ENCODE peak calls at places on chromosome 1, in seven cellular contexts. One of them, this sample, is unnamed.

GRCh38 chr1:200729863-200730262 is 8.8 kb upstream of the CAMSAP2 start:
- DNase-seq in ovary: no peak
- DNase-seq in A549: no peak
- DNase-seq in HL-60: no peak
- DNase-seq in AG04450: no peak
- DNase-seq in lower leg skin: no peak
- DNase-seq in progenitor cell of endocrine pancreas: no peak
- DNase-seq in this sample: no peak

GRCh38 chr1:164563821-164564251 is 4.9 kb downstream of the PBX1 start:
- DNase-seq in HL-60: no peak
- DNase-seq in progenitor cell of endocrine pancreas: no peak
- DNase-seq in A549: no peak
- DNase-seq in ovary: no peak
- DNase-seq in lower leg skin: no peak
- DNase-seq in AG04450: no peak
- DNase-seq in this sample: no peak

GRCh38 chr1:98702976-98703375 is 41.5 kb downstream of the SNX7 start:
- DNase-seq in A549: no peak
- DNase-seq in HL-60: no peak
- DNase-seq in progenitor cell of endocrine pancreas: no peak
- DNase-seq in AG04450: peak
- DNase-seq in lower leg skin: no peak
- DNase-seq in ovary: no peak
- DNase-seq in this sample: no peak

GRCh38 chr1:116531917-116532316 is 38.9 kb downstream of the CD58 start:
- DNase-seq in HL-60: no peak
- DNase-seq in lower leg skin: no peak
- DNase-seq in progenitor cell of endocrine pancreas: no peak
- DNase-seq in AG04450: no peak
- DNase-seq in ovary: no peak
- DNase-seq in A549: no peak
- DNase-seq in this sample: no peak

GRCh38 chr1:204031098-204031710 is 41.7 kb upstream of the SOX13 start:
- DNase-seq in progenitor cell of endocrine pancreas: no peak
- DNase-seq in A549: no peak
- DNase-seq in AG04450: no peak
- DNase-seq in HL-60: no peak
- DNase-seq in lower leg skin: no peak
- DNase-seq in ovary: no peak
- DNase-seq in this sample: no peak

GRCh38 chr1:216095400-216095799 is 327.8 kb downstream of the USH2A start:
- DNase-seq in lower leg skin: no peak
- DNase-seq in HL-60: no peak
- DNase-seq in ovary: no peak
- DNase-seq in progenitor cell of endocrine pancreas: no peak
- DNase-seq in AG04450: no peak
- DNase-seq in A549: no peak
- DNase-seq in this sample: no peak

GRCh38 chr1:229984310-229984991 is 82.6 kb upstream of the GALNT2 start:
- DNase-seq in progenitor cell of endocrine pancreas: no peak
- DNase-seq in lower leg skin: no peak
- DNase-seq in ovary: no peak
- DNase-seq in HL-60: no peak
- DNase-seq in AG04450: no peak
- DNase-seq in A549: no peak
- DNase-seq in this sample: no peak

GRCh38 chr1:2645143-2645542 is 12.3 kb upstream of the MMEL1 start:
- DNase-seq in progenitor cell of endocrine pancreas: no peak
- DNase-seq in AG04450: no peak
- DNase-seq in lower leg skin: peak
- DNase-seq in A549: no peak
- DNase-seq in ovary: no peak
- DNase-seq in HL-60: no peak
- DNase-seq in this sample: no peak

GRCh38 chr1:210489491-210489890 is 160.8 kb downstream of the HHAT start:
- DNase-seq in HL-60: no peak
- DNase-seq in progenitor cell of endocrine pancreas: no peak
- DNase-seq in AG04450: peak
- DNase-seq in lower leg skin: no peak
- DNase-seq in ovary: no peak
- DNase-seq in A549: no peak
- DNase-seq in this sample: no peak

GRCh38 chr1:180680558-180681144 is 48.8 kb downstream of the XPR1 start:
- DNase-seq in HL-60: no peak
- DNase-seq in ovary: no peak
- DNase-seq in progenitor cell of endocrine pancreas: no peak
- DNase-seq in lower leg skin: no peak
- DNase-seq in A549: peak
- DNase-seq in AG04450: peak
- DNase-seq in this sample: no peak

GRCh38 chr1:2544875-2545638 is 11.1 kb upstream of the TNFRSF14 start:
- DNase-seq in progenitor cell of endocrine pancreas: no peak
- DNase-seq in ovary: no peak
- DNase-seq in AG04450: no peak
- DNase-seq in lower leg skin: no peak
- DNase-seq in HL-60: no peak
- DNase-seq in A549: no peak
- DNase-seq in this sample: no peak

GRCh38 chr1:37486680-37487618 is 12.6 kb downstream of the ZC3H12A start:
- DNase-seq in A549: peak
- DNase-seq in ovary: peak
- DNase-seq in progenitor cell of endocrine pancreas: peak
- DNase-seq in AG04450: no peak
- DNase-seq in lower leg skin: peak
- DNase-seq in HL-60: peak
- DNase-seq in this sample: no peak

GRCh38 chr1:89464008-89464407 is 60.6 kb upstream of the LRRC8B start:
- DNase-seq in ovary: no peak
- DNase-seq in A549: no peak
- DNase-seq in progenitor cell of endocrine pancreas: no peak
- DNase-seq in HL-60: no peak
- DNase-seq in lower leg skin: no peak
- DNase-seq in AG04450: no peak
- DNase-seq in this sample: no peak

GRCh38 chr1:41240806-41241747 is 1.0 kb downstream of the SCMH1 start:
- DNase-seq in progenitor cell of endocrine pancreas: peak
- DNase-seq in HL-60: peak
- DNase-seq in A549: peak
- DNase-seq in AG04450: no peak
- DNase-seq in ovary: peak
- DNase-seq in lower leg skin: peak
- DNase-seq in this sample: peak

GRCh38 chr1:32393136-32393535 is 1.1 kb downstream of the BSDC1 start:
- DNase-seq in AG04450: no peak
- DNase-seq in lower leg skin: no peak
- DNase-seq in HL-60: no peak
- DNase-seq in ovary: no peak
- DNase-seq in A549: no peak
- DNase-seq in progenitor cell of endocrine pancreas: no peak
- DNase-seq in this sample: no peak

GRCh38 chr1:10253755-10254154 is 43.4 kb downstream of the KIF1B start:
- DNase-seq in progenitor cell of endocrine pancreas: no peak
- DNase-seq in A549: peak
- DNase-seq in lower leg skin: no peak
- DNase-seq in AG04450: peak
- DNase-seq in HL-60: no peak
- DNase-seq in ovary: no peak
- DNase-seq in this sample: no peak

GRCh38 chr1:205972491-205973168 is 29.4 kb upstream of the SLC26A9 start:
- DNase-seq in lower leg skin: no peak
- DNase-seq in progenitor cell of endocrine pancreas: no peak
- DNase-seq in ovary: no peak
- DNase-seq in AG04450: no peak
- DNase-seq in A549: peak
- DNase-seq in HL-60: no peak
- DNase-seq in this sample: peak

GRCh38 chr1:35398739-35399138 is 130.2 kb downstream of the ZMYM4 start:
- DNase-seq in ovary: no peak
- DNase-seq in progenitor cell of endocrine pancreas: no peak
- DNase-seq in lower leg skin: no peak
- DNase-seq in HL-60: no peak
- DNase-seq in AG04450: no peak
- DNase-seq in A549: no peak
- DNase-seq in this sample: no peak

GRCh38 chr1:25122747-25123146 is 109.6 kb downstream of the SYF2 start:
- DNase-seq in AG04450: no peak
- DNase-seq in HL-60: no peak
- DNase-seq in lower leg skin: no peak
- DNase-seq in progenitor cell of endocrine pancreas: no peak
- DNase-seq in A549: no peak
- DNase-seq in ovary: no peak
- DNase-seq in this sample: no peak

GRCh38 chr1:25120286-25120685 is 112.0 kb downstream of the SYF2 start:
- DNase-seq in lower leg skin: no peak
- DNase-seq in HL-60: peak
- DNase-seq in A549: no peak
- DNase-seq in ovary: no peak
- DNase-seq in progenitor cell of endocrine pancreas: no peak
- DNase-seq in AG04450: no peak
- DNase-seq in this sample: no peak

GRCh38 chr1:25116832-25117231 is 115.5 kb downstream of the SYF2 start:
- DNase-seq in progenitor cell of endocrine pancreas: no peak
- DNase-seq in A549: no peak
- DNase-seq in HL-60: no peak
- DNase-seq in lower leg skin: no peak
- DNase-seq in AG04450: no peak
- DNase-seq in ovary: no peak
- DNase-seq in this sample: no peak

GRCh38 chr1:25117233-25117823 is 115.0 kb downstream of the SYF2 start:
- DNase-seq in AG04450: no peak
- DNase-seq in lower leg skin: no peak
- DNase-seq in A549: peak
- DNase-seq in ovary: no peak
- DNase-seq in HL-60: no peak
- DNase-seq in progenitor cell of endocrine pancreas: no peak
- DNase-seq in this sample: no peak

GRCh38 chr1:25118554-25118953 is 113.7 kb downstream of the SYF2 start:
- DNase-seq in A549: no peak
- DNase-seq in lower leg skin: no peak
- DNase-seq in HL-60: no peak
- DNase-seq in AG04450: no peak
- DNase-seq in ovary: no peak
- DNase-seq in progenitor cell of endocrine pancreas: no peak
- DNase-seq in this sample: no peak
- TF ChIP-seq CTCF in A549: no peak
- TF ChIP-seq CTCF in lower leg skin: no peak
- TF ChIP-seq CTCF in HL-60: no peak
- TF ChIP-seq CTCF in AG04450: no peak
- TF ChIP-seq CTCF in ovary: no peak
- TF ChIP-seq CTCF in progenitor cell of endocrine pancreas: no peak
- TF ChIP-seq CTCF in this sample: no peak

GRCh38 chr1:65420590-65421340 is at the start of the genes LEPR and LEPROT:
- DNase-seq in progenitor cell of endocrine pancreas: no peak
- DNase-seq in lower leg skin: no peak
- DNase-seq in ovary: no peak
- DNase-seq in AG04450: no peak
- DNase-seq in HL-60: no peak
- DNase-seq in A549: no peak
- DNase-seq in this sample: no peak

GRCh38 chr1:65423884-65424655 is 3.6 kb downstream of the LEPR start:
- DNase-seq in progenitor cell of endocrine pancreas: no peak
- DNase-seq in ovary: no peak
- DNase-seq in A549: peak
- DNase-seq in AG04450: no peak
- DNase-seq in lower leg skin: no peak
- DNase-seq in HL-60: no peak
- DNase-seq in this sample: no peak

GRCh38 chr1:65422241-65423203 is 2.1 kb downstream of the LEPR start:
- DNase-seq in ovary: no peak
- DNase-seq in A549: peak
- DNase-seq in lower leg skin: no peak
- DNase-seq in AG04450: no peak
- DNase-seq in progenitor cell of endocrine pancreas: no peak
- DNase-seq in HL-60: no peak
- DNase-seq in this sample: peak

GRCh38 chr1:65419681-65420589 is 533 bp upstream of the LEPR start:
- DNase-seq in progenitor cell of endocrine pancreas: peak
- DNase-seq in AG04450: peak
- DNase-seq in ovary: peak
- DNase-seq in A549: peak
- DNase-seq in lower leg skin: peak
- DNase-seq in HL-60: peak
- DNase-seq in this sample: peak

GRCh38 chr1:65421341-65422174 is 1.1 kb downstream of the LEPR start:
- DNase-seq in lower leg skin: no peak
- DNase-seq in progenitor cell of endocrine pancreas: no peak
- DNase-seq in AG04450: no peak
- DNase-seq in A549: no peak
- DNase-seq in HL-60: peak
- DNase-seq in ovary: no peak
- DNase-seq in this sample: no peak
- TF ChIP-seq CTCF in lower leg skin: no peak
- TF ChIP-seq CTCF in progenitor cell of endocrine pancreas: no peak
- TF ChIP-seq CTCF in AG04450: no peak
- TF ChIP-seq CTCF in A549: no peak
- TF ChIP-seq CTCF in HL-60: no peak
- TF ChIP-seq CTCF in ovary: no peak
- TF ChIP-seq CTCF in this sample: no peak

GRCh38 chr1:117575586-117576225 is 30.1 kb upstream of the TENT5C start:
- DNase-seq in AG04450: no peak
- DNase-seq in A549: no peak
- DNase-seq in progenitor cell of endocrine pancreas: no peak
- DNase-seq in lower leg skin: peak
- DNase-seq in ovary: no peak
- DNase-seq in HL-60: no peak
- DNase-seq in this sample: no peak

GRCh38 chr1:117571496-117571895 is 34.4 kb upstream of the TENT5C start:
- DNase-seq in lower leg skin: peak
- DNase-seq in A549: no peak
- DNase-seq in ovary: no peak
- DNase-seq in AG04450: no peak
- DNase-seq in progenitor cell of endocrine pancreas: no peak
- DNase-seq in HL-60: no peak
- DNase-seq in this sample: no peak

GRCh38 chr1:117574206-117574835 is 31.5 kb upstream of the TENT5C start:
- DNase-seq in progenitor cell of endocrine pancreas: no peak
- DNase-seq in HL-60: no peak
- DNase-seq in A549: no peak
- DNase-seq in AG04450: no peak
- DNase-seq in lower leg skin: peak
- DNase-seq in ovary: no peak
- DNase-seq in this sample: no peak

GRCh38 chr1:117572546-117572945 is 33.3 kb upstream of the TENT5C start:
- DNase-seq in AG04450: no peak
- DNase-seq in progenitor cell of endocrine pancreas: no peak
- DNase-seq in HL-60: peak
- DNase-seq in ovary: no peak
- DNase-seq in lower leg skin: peak
- DNase-seq in A549: no peak
- DNase-seq in this sample: peak

GRCh38 chr1:117573386-117574040 is 32.3 kb upstream of the TENT5C start:
- DNase-seq in ovary: no peak
- DNase-seq in AG04450: no peak
- DNase-seq in HL-60: no peak
- DNase-seq in progenitor cell of endocrine pancreas: no peak
- DNase-seq in A549: no peak
- DNase-seq in lower leg skin: peak
- DNase-seq in this sample: no peak
- TF ChIP-seq CTCF in ovary: no peak
- TF ChIP-seq CTCF in AG04450: no peak
- TF ChIP-seq CTCF in HL-60: no peak
- TF ChIP-seq CTCF in progenitor cell of endocrine pancreas: no peak
- TF ChIP-seq CTCF in A549: no peak
- TF ChIP-seq CTCF in lower leg skin: no peak
- TF ChIP-seq CTCF in this sample: no peak

GRCh38 chr1:167832693-167833092 is 81.2 kb downstream of the ADCY10 start:
- DNase-seq in HL-60: no peak
- DNase-seq in AG04450: no peak
- DNase-seq in A549: no peak
- DNase-seq in progenitor cell of endocrine pancreas: no peak
- DNase-seq in ovary: no peak
- DNase-seq in lower leg skin: no peak
- DNase-seq in this sample: no peak
- TF ChIP-seq CTCF in HL-60: no peak
- TF ChIP-seq CTCF in AG04450: no peak
- TF ChIP-seq CTCF in A549: no peak
- TF ChIP-seq CTCF in progenitor cell of endocrine pancreas: no peak
- TF ChIP-seq CTCF in ovary: no peak
- TF ChIP-seq CTCF in lower leg skin: no peak
- TF ChIP-seq CTCF in this sample: no peak